ENCODE peak calls at places on chromosomes 4 and X, in seven cellular contexts. H, T, M, P, L, Y and D are unnamed samples.

GRCh38 chr4:7956306-7957112 is 16.8 kb upstream of the AFAP1 start:
- DNase-seq in M (no peak), T (peak; percentile 79), L (no peak), P (no peak), H (no peak), Y (no peak), D (no peak)

GRCh38 chrX:155094468-155095061 is 23.3 kb downstream of the BRCC3 start:
- DNase-seq in L (peak; percentile 18), Y (no peak), T (no peak), H (no peak), M (peak; percentile 36), P (no peak), D (peak; percentile 41)

GRCh38 chr4:134388351-134388750 is 186.8 kb upstream of the PABPC4L start:
- DNase-seq in P (no peak), M (no peak), T (no peak), Y (no peak), H (no peak), L (no peak), D (no peak)

GRCh38 chr4:41505161-41505653 is 32.8 kb upstream of the LIMCH1 start:
- DNase-seq in Y (peak; percentile 20), L (no peak), H (no peak), M (no peak), P (no peak), T (no peak), D (no peak)

GRCh38 chr4:120829113-120829831 is 93.3 kb downstream of the PRDM5 start:
- DNase-seq in M (no peak), Y (no peak), T (no peak), L (no peak), H (no peak), P (no peak), D (no peak)

GRCh38 chrX:40262641-40263560 is 165.1 kb upstream of the BCOR start:
- DNase-seq in P (peak; percentile 19), M (no peak), L (peak; percentile 32), T (peak; percentile 43), Y (no peak), H (no peak), D (no peak)

GRCh38 chr4:142645478-142646108 is 200.5 kb downstream of the INPP4B start:
- DNase-seq in T (no peak), L (no peak), H (no peak), P (no peak), Y (peak; percentile 19), M (peak; percentile 26), D (no peak)

GRCh38 chr4:86822136-86822535 is 27.0 kb downstream of the SLC10A6 start:
- DNase-seq in H (no peak), L (no peak), M (no peak), T (no peak), Y (no peak), P (no peak), D (no peak)

GRCh38 chrX:130937101-130937500 is 34.1 kb upstream of the ENOX2 start:
- DNase-seq in Y (no peak), H (no peak), L (no peak), T (no peak), P (no peak), M (no peak), D (no peak)

GRCh38 chr4:76803522-76803921 is 94.4 kb downstream of the SOWAHB start:
- DNase-seq in H (no peak), L (peak; percentile 75), P (peak; percentile 94), Y (no peak), T (peak; percentile 79), M (peak; percentile 50), D (no peak)

GRCh38 chr4:47533689-47534347 is 48.7 kb downstream of the ATP10D start:
- DNase-seq in H (no peak), L (no peak), M (no peak), P (no peak), Y (no peak), T (no peak), D (peak; percentile 45)

GRCh38 chr4:46124773-46125172 is 919 bp upstream of the GABRG1 start:
- DNase-seq in L (peak; percentile 39), H (peak; percentile 44), M (no peak), P (no peak), T (no peak), Y (no peak), D (no peak)

GRCh38 chr4:152690706-152691651 is 11.2 kb upstream of the TMEM154 start:
- DNase-seq in P (no peak), T (no peak), Y (no peak), L (no peak), H (no peak), M (no peak), D (no peak)

GRCh38 chr4:11223261-11223660 is 205.4 kb downstream of the HS3ST1 start:
- DNase-seq in L (no peak), T (no peak), Y (no peak), H (peak; percentile 8), P (no peak), M (no peak), D (no peak)

GRCh38 chrX:102712967-102713677 is 874 bp downstream of the GPRASP2 start:
- DNase-seq in T (peak; percentile 79), M (no peak), L (peak; percentile 72), P (no peak), H (peak; percentile 18), Y (peak; percentile 54), D (peak; percentile 12)
- TF ChIP-seq CTCF in T (peak; percentile 51), M (no peak), L (peak; percentile 52), P (peak; percentile 64), H (peak; percentile 69), Y (peak; percentile 66), D (peak; percentile 12)

GRCh38 chrX:34332336-34332735 is 200.2 kb upstream of the FAM47A start:
- DNase-seq in Y (no peak), H (no peak), L (no peak), M (no peak), P (no peak), T (no peak), D (no peak)
- TF ChIP-seq CTCF in Y (no peak), H (peak; percentile 55), L (peak; percentile 54), M (no peak), P (peak; percentile 29), T (no peak), D (no peak)

GRCh38 chr4:85755285-85755684 is 280.3 kb downstream of the ARHGAP24 start:
- DNase-seq in M (no peak), T (no peak), Y (no peak), L (no peak), P (no peak), H (no peak), D (no peak)

GRCh38 chr4:85761803-85762202 is 286.9 kb downstream of the ARHGAP24 start:
- DNase-seq in P (no peak), M (no peak), L (peak; percentile 34), Y (peak; percentile 33), H (no peak), T (no peak), D (no peak)

GRCh38 chr4:85760521-85760920 is 285.6 kb downstream of the ARHGAP24 start:
- DNase-seq in H (no peak), L (no peak), P (no peak), T (no peak), Y (no peak), M (no peak), D (no peak)

GRCh38 chr4:85759392-85759791 is 284.4 kb downstream of the ARHGAP24 start:
- DNase-seq in P (no peak), M (no peak), H (no peak), L (no peak), T (no peak), Y (no peak), D (no peak)

DNA sequence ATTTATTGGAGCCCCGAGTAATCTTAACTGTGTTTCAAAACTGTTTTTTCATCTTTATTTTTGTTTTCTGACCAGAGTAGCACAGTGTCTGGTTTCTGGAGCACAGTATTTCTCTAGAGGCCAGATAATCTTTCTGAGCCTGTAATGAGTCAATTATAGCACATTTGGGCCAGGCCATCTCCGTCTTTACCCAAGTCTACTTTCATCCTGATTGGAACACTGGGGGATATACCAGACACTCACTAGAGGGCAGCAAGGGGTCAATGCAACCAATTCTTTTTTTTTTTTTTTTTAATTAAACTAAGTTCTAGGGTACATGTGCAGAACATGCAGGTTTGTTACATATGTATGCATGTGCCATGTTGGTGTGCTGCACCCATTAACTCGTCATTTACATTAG is 282.0 kb downstream of the ARHGAP24 start:
- DNase-seq in L (peak; percentile 40), Y (peak; percentile 44), M (peak; percentile 53), P (no peak), T (no peak), H (no peak), D (no peak)
- TF ChIP-seq CTCF in L (peak; percentile 37), Y (peak; percentile 54), M (peak; percentile 56), P (peak; percentile 53), T (peak; percentile 24), H (peak; percentile 37), D (no peak)

DNA sequence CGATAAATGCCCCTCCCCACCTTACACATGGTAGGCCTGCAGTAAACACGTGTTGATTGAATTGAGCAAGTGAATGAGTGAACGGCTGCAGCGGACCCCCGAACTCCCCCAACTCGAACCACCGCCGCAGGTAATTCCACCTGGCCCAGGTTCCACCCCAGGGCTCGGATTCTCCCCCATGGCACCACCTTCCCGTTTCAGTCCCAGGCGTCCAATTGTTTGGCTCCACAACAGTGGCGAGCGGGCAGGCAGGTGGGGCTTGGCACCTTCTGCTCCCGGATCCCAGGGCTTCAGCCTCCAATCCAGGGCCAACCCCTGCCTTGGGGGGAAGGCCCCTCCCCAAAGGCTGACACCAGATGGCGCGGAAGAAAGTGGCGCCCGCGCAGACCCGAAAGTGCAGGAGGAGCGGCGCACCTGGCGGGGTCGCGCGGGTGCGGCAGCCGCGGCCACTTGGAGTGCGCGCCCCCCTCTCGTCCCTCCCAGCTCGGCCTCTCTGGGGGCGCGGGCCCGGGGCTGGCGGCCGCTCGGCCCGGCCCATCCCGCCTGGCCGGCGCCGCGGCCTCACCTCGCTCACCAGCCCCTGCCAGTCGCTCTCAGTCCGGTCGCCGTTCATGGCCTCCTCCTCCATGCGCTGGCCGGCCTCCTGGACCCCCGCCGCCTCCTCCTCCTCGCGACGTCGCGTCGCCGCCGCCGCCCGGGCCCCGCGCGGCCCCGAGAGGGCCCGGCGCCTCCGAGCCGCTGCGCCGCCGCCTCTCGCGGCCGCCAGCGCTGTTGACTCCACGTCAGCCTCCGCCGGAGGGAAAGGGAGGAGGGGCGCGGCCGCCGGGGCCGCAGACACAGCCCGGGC is at the start of gene CCDC149:
- DNase-seq in P (no peak), M (no peak), L (peak; percentile 87), T (peak; percentile 68), Y (peak; percentile 74), H (peak; percentile 58), D (peak; percentile 3)
- TF ChIP-seq CTCF in P (no peak), M (no peak), L (peak; percentile 9), T (peak; percentile 1), Y (peak; percentile 11), H (peak; percentile 19), D (no peak)